ENCODE peak calls at places on chromosome 3, in five cellular contexts. K is H1, J is H9, V is mesenchymal stem cell, S is trophoblast cell. M is an unnamed sample. For H3K4me1, the result is how much of the 10 kb centered on the place peaks cover.

GRCh38 chr3:38137615-38138346 is 680 bp upstream of the MYD88 start:
- DNase-seq in K (no peak), J (peak), V (no peak), S (no peak), M (peak)

GRCh38 chr3:133928903-133929607 is 33.4 kb upstream of the RAB6B start:
- DNase-seq in K (no peak), J (no peak), V (no peak), S (peak), M (no peak)

GRCh38 chr3:23385327-23385726 is 182.2 kb downstream of the UBE2E2 start:
- DNase-seq in K (no peak), J (no peak), V (no peak), S (no peak), M (no peak)

GRCh38 chr3:153426344-153426743 is 264.3 kb downstream of the RAP2B start:
- DNase-seq in K (no peak), J (no peak), V (no peak), S (no peak), M (no peak)

GRCh38 chr3:121436074-121436473 is 109.7 kb downstream of the POLQ start:
- DNase-seq in K (no peak), J (no peak), V (no peak), S (no peak), M (no peak)

GRCh38 chr3:132803889-132804288 is 81.7 kb upstream of the NPHP3 start:
- DNase-seq in K (peak), J (peak), V (no peak), S (peak), M (no peak)

GRCh38 chr3:31189971-31190370 is 295.5 kb upstream of the GADL1 start:
- DNase-seq in K (no peak), J (no peak), V (no peak), S (no peak), M (no peak)

GRCh38 chr3:131735121-131735520 is 232.3 kb upstream of the MRPL3 start:
- DNase-seq in K (no peak), J (no peak), V (no peak), S (no peak), M (no peak)

GRCh38 chr3:16908006-16908405 is 23.3 kb downstream of the PLCL2 start:
- DNase-seq in K (no peak), J (no peak), V (no peak), S (no peak), M (no peak)

GRCh38 chr3:42703695-42704025 is 1.1 kb upstream of the HHATL start:
- DNase-seq in K (no peak), J (peak), V (no peak), S (no peak), M (no peak)

GRCh38 chr3:112888388-112889085 is 41.9 kb upstream of the CD200R1L start:
- DNase-seq in K (no peak), J (no peak), V (no peak), S (no peak), M (no peak)

GRCh38 chr3:61493339-61493738 is 68.0 kb upstream of the PTPRG start:
- DNase-seq in K (no peak), J (no peak), V (no peak), S (no peak), M (no peak)

GRCh38 chr3:18099611-18100010 is 325.5 kb downstream of the SATB1 start:
- DNase-seq in K (no peak), J (no peak), V (no peak), S (no peak), M (no peak)

GRCh38 chr3:197956070-197956469 is 3.9 kb upstream of the LMLN start:
- DNase-seq in K (no peak), J (no peak), V (no peak), S (no peak), M (no peak)

GRCh38 chr3:186909078-186909853 is 21.1 kb upstream of the ST6GAL1 start:
- DNase-seq in K (no peak), J (peak), V (no peak), S (no peak), M (no peak)

GRCh38 chr3:149534671-149535394 is 60.3 kb downstream of the TM4SF4 start:
- DNase-seq in K (no peak), J (no peak), V (peak), S (no peak), M (no peak)

GRCh38 chr3:155321418-155321817 is 27.9 kb upstream of the STRIT1 start:
- DNase-seq in K (no peak), J (no peak), V (no peak), S (no peak), M (no peak)

GRCh38 chr3:155325263-155325835 is 31.9 kb upstream of the STRIT1 start:
- DNase-seq in K (no peak), J (peak), V (no peak), S (no peak), M (no peak)

GRCh38 chr3:155317211-155317610 is 23.7 kb upstream of the STRIT1 start:
- DNase-seq in K (no peak), J (no peak), V (no peak), S (no peak), M (no peak)

GRCh38 chr3:155323063-155323666 is 29.7 kb upstream of the STRIT1 start:
- DNase-seq in K (peak), J (peak), V (peak), S (peak), M (peak)

GRCh38 chr3:155320934-155321333 is 27.5 kb upstream of the STRIT1 start:
- DNase-seq in K (no peak), J (no peak), V (no peak), S (no peak), M (no peak)
- H2BK12ac ChIP-seq in K (no peak), J (no peak), V (no peak), S (no peak), M (no peak)

GRCh38 chr3:12461097-12461649 is 23.1 kb upstream of the TSEN2 start:
- DNase-seq in K (no peak), J (no peak), V (no peak), S (no peak), M (no peak)

GRCh38 chr3:12462159-12462962 is 21.9 kb upstream of the TSEN2 start:
- DNase-seq in K (no peak), J (no peak), V (no peak), S (no peak), M (no peak)

GRCh38 chr3:12460132-12460531 is 24.1 kb upstream of the TSEN2 start:
- DNase-seq in K (no peak), J (no peak), V (no peak), S (no peak), M (no peak)

GRCh38 chr3:12455740-12456139 is 28.5 kb upstream of the TSEN2 start:
- DNase-seq in K (no peak), J (no peak), V (no peak), S (no peak), M (no peak)

DNA sequence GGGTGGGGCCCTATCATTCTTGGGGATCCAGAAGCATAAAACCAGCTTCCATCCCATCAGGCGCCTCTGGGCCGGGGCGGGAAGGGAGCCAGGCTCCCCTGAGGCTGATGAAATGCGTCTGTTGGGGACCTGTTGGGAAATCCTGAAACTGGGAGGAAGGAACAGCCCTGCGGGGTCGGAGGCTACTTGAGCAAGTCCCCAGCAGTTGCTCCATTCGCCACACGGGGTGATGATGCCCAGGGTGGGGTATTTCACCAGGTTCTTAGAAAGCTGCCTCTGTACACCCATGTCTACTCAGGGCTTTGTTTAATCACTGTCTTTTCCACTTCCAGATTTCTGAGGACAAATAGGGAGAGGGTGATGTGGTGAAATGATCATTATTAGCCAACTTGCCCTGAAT is 25.4 kb upstream of the TSEN2 start:
- DNase-seq in K (no peak), J (peak), V (no peak), S (peak), M (no peak)
- H3K4me1 ChIP-seq in K (under half), J (under half), V (under half), S (under half), M (under half)

GRCh38 chr3:47283193-47283537 is 421 bp downstream of the KLHL18 start:
- DNase-seq in K (no peak), J (no peak), V (no peak), S (no peak), M (no peak)

GRCh38 chr3:47283596-47284364 is 1.0 kb downstream of the KLHL18 start:
- DNase-seq in K (no peak), J (peak), V (peak), S (no peak), M (no peak)

GRCh38 chr3:47280519-47280918 is 2.1 kb downstream of the KIF9 start:
- DNase-seq in K (no peak), J (no peak), V (no peak), S (no peak), M (no peak)

DNA sequence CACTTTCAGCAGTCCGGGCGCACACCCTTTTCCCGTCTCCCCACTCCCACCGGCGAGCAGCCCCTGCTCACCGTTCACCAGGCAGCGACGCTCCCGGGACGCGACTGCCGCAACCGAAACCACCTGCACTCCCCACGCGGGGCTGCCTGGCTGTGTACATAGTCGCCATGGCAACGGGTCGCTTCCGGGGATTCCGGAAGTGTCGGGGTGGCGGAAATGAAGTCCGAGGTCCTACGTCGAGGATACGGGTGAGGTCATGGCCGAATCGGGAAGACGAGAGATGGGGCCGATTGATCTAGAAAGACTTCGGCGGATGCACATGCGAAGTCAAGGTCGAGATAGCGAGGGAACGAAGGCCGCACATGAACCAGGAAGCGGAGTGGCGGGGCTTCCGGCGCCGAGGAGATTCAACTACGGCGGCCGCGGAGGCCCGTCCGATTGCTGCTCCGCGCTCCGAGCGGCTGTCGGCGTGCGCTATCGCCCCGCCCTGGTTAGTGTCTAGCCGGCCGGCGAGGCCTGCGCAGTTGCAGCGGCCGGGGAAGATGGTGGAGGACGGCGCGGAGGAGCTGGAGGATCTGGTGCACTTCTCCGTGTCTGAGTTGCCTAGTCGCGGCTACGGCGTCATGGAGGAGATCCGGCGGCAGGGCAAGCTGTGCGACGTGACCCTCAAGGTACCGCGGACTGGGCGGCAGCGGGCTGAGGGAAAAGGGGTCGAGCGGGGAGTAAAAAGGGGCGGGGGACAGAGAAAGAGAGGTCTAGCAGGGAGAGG is at the start of the genes KIF9 and KLHL18:
- DNase-seq in K (peak), J (peak), V (peak), S (peak), M (peak)
- H4K91ac ChIP-seq in K (peak), J (no peak), V (peak), S (peak), M (no peak)

DNA sequence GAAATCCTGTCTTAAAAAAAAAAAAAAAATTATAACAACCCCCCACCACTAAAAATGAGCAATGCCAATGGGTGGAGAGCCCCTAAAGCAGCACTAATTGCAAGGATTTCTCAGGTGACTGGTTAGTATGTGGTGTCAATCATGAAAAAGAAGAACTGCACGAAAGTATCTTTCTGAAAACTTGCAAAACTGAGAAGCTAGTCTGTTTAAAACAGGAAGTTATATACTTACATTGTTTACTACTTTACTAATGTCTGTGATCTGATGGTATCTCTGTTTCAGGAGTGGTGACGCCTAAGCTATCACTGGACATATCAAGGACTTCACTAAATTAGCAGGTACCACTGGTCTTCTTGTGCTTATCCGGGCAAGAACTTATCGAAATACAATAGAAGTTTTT is at the start of gene CCR3:
- DNase-seq in K (no peak), J (no peak), V (no peak), S (no peak), M (no peak)
- H2BK12ac ChIP-seq in K (no peak), J (no peak), V (no peak), S (no peak), M (no peak)

GRCh38 chr3:119653871-119654270 is 6.5 kb downstream of the POPDC2 start:
- DNase-seq in K (no peak), J (no peak), V (no peak), S (no peak), M (no peak)
- H3K4me1 ChIP-seq in K (under half), J (under half), V (under half), S (under half), M (under half)

DNA sequence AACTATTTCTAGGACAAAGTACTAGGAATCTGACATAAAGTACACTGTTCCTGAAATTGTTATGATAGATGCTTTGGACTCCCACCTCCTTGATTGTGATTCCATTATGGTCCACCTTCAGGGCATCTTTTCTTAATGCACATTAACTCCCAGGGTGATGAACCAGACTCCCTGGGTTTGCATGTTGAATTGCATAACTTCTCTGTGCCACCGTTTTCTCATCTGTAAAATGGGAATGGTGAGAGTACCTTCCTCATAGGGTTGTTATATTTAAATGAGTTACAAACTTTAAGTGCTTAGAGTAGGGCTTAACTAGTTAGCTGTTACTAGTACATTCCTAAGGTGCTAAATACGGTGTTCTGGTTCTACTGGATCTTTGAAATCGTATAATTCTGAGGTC is 81.9 kb downstream of the CMSS1 start:
- DNase-seq in K (no peak), J (no peak), V (no peak), S (no peak), M (no peak)
- H4K91ac ChIP-seq in K (no peak), J (no peak), V (no peak), S (no peak), M (no peak)

GRCh38 chr3:33428812-33429211 is 11.4 kb downstream of the UBP1 start:
- DNase-seq in K (no peak), J (no peak), V (no peak), S (no peak), M (no peak)

GRCh38 chr3:33426630-33427341 is 13.4 kb downstream of the UBP1 start:
- DNase-seq in K (no peak), J (no peak), V (no peak), S (peak), M (no peak)

GRCh38 chr3:33424606-33425453 is 15.4 kb downstream of the UBP1 start:
- DNase-seq in K (no peak), J (no peak), V (no peak), S (no peak), M (no peak)

GRCh38 chr3:33425456-33425855 is 14.7 kb downstream of the UBP1 start:
- DNase-seq in K (no peak), J (no peak), V (no peak), S (no peak), M (no peak)

DNA sequence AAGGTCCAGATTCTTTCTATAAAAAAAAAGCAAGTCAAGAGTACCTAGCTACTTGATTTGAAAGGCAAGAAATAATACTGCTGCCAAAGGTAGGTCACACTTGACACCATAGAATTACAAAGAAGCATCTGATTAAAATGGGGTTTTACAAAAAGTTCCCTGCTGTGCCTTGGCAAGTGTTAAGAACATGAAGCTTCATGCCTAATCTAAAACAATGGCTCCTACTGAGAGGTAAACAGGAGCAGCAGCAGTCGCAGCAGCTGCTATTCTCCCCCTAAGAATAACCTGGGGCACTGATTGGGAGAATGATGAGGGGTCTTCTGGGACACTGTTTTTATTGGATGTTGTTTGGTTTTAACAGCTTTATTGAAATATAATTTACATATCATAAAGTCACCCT is 14.1 kb downstream of the UBP1 start:
- DNase-seq in K (no peak), J (peak), V (no peak), S (no peak), M (no peak)
- H2BK12ac ChIP-seq in K (no peak), J (no peak), V (no peak), S (no peak), M (no peak)